ENCODE peak calls at places on chromosomes 2 and 18, in nine cellular contexts. A, M, U, Z, W, G, C, E and B are unnamed samples.

GRCh38 chr2:172461591-172462392 is 34.4 kb downstream of the ITGA6 start:
- DNase-seq in A (peak), M (no peak), U (peak), Z (no peak), W (no peak), G (peak), C (peak), E (peak), B (peak)

GRCh38 chr2:33129661-33130447 is 183.1 kb downstream of the LTBP1 start:
- DNase-seq in A (no peak), M (no peak), U (no peak), Z (no peak), W (no peak), G (no peak), C (no peak), E (no peak), B (no peak)

GRCh38 chr2:176146101-176146500 is 5.2 kb upstream of the HOXD4 start:
- DNase-seq in A (no peak), M (no peak), U (no peak), Z (no peak), W (no peak), G (no peak), C (peak), E (no peak), B (no peak)

GRCh38 chr18:37210781-37211180 is 354.8 kb downstream of the CELF4 start:
- DNase-seq in A (no peak), M (no peak), U (no peak), Z (no peak), W (no peak), G (no peak), C (no peak), E (no peak), B (no peak)

GRCh38 chr2:150088538-150088937 is 398.9 kb downstream of the RND3 start:
- DNase-seq in A (no peak), M (no peak), U (no peak), Z (no peak), W (no peak), G (peak), C (no peak), E (no peak), B (no peak)

GRCh38 chr18:65791753-65792152 is 40.9 kb downstream of the CDH7 start:
- DNase-seq in A (no peak), M (no peak), U (no peak), Z (no peak), W (no peak), G (no peak), C (no peak), E (no peak), B (no peak)

GRCh38 chr2:227921648-227922047 is 50.2 kb downstream of the DAW1 start:
- DNase-seq in A (no peak), M (no peak), U (no peak), Z (no peak), W (no peak), G (no peak), C (no peak), E (no peak), B (no peak)

GRCh38 chr2:189521686-189522434 is 58.7 kb downstream of the SLC40A1 start:
- DNase-seq in A (no peak), M (no peak), U (no peak), Z (no peak), W (no peak), G (peak), C (no peak), E (peak), B (no peak)

GRCh38 chr2:18855027-18855426 is 265.7 kb upstream of the NT5C1B start:
- DNase-seq in A (no peak), M (peak), U (no peak), Z (no peak), W (no peak), G (no peak), C (no peak), E (no peak), B (no peak)
- TF ChIP-seq CTCF in A (no peak), M (peak), U (no peak), Z (peak), W (no peak), G (peak), C (no peak), E (no peak), B (no peak)

DNA sequence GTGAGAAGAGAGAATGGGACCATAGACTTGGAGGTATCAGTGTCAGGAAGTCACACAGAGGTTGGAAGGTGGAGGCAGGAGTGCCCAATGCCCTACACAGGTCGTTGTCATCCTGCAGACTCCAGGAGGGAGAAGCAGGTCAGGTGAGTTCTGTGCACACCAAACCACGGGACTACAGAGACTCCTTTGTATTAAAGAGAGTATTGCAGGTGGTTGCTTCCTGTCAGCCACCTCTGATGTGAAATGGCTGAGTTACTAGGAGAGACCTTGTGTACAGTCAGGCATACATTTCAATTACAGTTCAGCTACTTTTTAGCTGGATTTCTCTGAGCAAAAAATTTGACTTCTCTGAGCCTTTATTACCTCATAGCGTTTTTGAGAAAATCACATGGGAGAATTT is 51.6 kb downstream of the SPP2 start:
- DNase-seq in A (peak), M (peak), U (peak), Z (no peak), W (no peak), G (no peak), C (no peak), E (no peak), B (no peak)
- TF ChIP-seq CTCF in A (peak), M (no peak), U (peak), Z (no peak), W (no peak), G (no peak), C (no peak), E (no peak), B (no peak)

DNA sequence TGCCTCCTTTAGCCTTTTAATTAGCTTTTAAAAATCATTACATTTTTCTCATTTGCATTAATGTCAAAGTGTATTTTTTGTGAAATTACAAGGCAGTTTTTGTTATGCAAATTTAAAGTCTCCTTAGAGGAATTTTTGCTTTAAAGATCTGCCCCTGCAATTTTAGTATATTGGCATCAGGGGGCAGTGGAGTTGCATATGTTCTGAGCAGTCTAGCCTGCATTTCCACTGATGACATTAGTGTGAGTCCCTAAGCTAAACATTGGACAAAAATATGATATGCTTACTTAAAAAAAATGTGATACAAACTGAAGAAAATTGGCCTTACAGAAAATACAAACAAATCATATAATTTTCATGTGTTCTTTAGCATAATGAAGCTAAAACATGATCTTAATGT is 426.5 kb downstream of the SLC4A3 start:
- DNase-seq in A (no peak), M (peak), U (no peak), Z (no peak), W (no peak), G (no peak), C (no peak), E (no peak), B (no peak)
- TF ChIP-seq CTCF in A (no peak), M (peak), U (no peak), Z (no peak), W (no peak), G (no peak), C (no peak), E (no peak), B (peak)

GRCh38 chr2:167333245-167333644 is 445.0 kb downstream of the XIRP2 start:
- DNase-seq in A (no peak), M (no peak), U (no peak), Z (no peak), W (no peak), G (no peak), C (no peak), E (no peak), B (no peak)
- TF ChIP-seq CTCF in A (no peak), M (peak), U (no peak), Z (no peak), W (no peak), G (no peak), C (no peak), E (no peak), B (no peak)

GRCh38 chr2:111698089-111698488 is 185.9 kb downstream of the ANAPC1 start:
- DNase-seq in A (no peak), M (no peak), U (no peak), Z (no peak), W (peak), G (no peak), C (no peak), E (no peak), B (no peak)

GRCh38 chr2:111701266-111701665 is 182.7 kb downstream of the ANAPC1 start:
- DNase-seq in A (peak), M (no peak), U (no peak), Z (no peak), W (peak), G (no peak), C (no peak), E (no peak), B (no peak)

GRCh38 chr2:111697560-111697959 is 186.4 kb downstream of the ANAPC1 start:
- DNase-seq in A (no peak), M (no peak), U (no peak), Z (no peak), W (no peak), G (no peak), C (no peak), E (no peak), B (no peak)

GRCh38 chr2:111701798-111702118 is 182.2 kb downstream of the ANAPC1 start:
- DNase-seq in A (no peak), M (no peak), U (no peak), Z (no peak), W (no peak), G (no peak), C (no peak), E (no peak), B (no peak)

GRCh38 chr2:111698743-111699554 is 185.0 kb downstream of the ANAPC1 start:
- DNase-seq in A (peak), M (peak), U (peak), Z (peak), W (peak), G (peak), C (no peak), E (peak), B (no peak)
- TF ChIP-seq CTCF in A (no peak), M (peak), U (no peak), Z (peak), W (no peak), G (peak), C (no peak), E (peak), B (peak)

GRCh38 chr2:237214281-237214680 is 128.6 kb downstream of the COPS8 start:
- DNase-seq in A (no peak), M (no peak), U (no peak), Z (no peak), W (no peak), G (no peak), C (no peak), E (no peak), B (no peak)
- TF ChIP-seq CTCF in A (no peak), M (no peak), U (no peak), Z (no peak), W (no peak), G (no peak), C (no peak), E (no peak), B (no peak)

GRCh38 chr2:195486987-195487644 is 169.9 kb upstream of the SLC39A10 start:
- DNase-seq in A (peak), M (peak), U (peak), Z (no peak), W (no peak), G (peak), C (no peak), E (peak), B (no peak)

GRCh38 chr2:195486520-195486919 is 170.5 kb upstream of the SLC39A10 start:
- DNase-seq in A (no peak), M (no peak), U (no peak), Z (no peak), W (no peak), G (no peak), C (no peak), E (no peak), B (no peak)

GRCh38 chr2:195490304-195490703 is 166.7 kb upstream of the SLC39A10 start:
- DNase-seq in A (no peak), M (no peak), U (no peak), Z (no peak), W (no peak), G (no peak), C (no peak), E (peak), B (no peak)

GRCh38 chr2:195489101-195489500 is 167.9 kb upstream of the SLC39A10 start:
- DNase-seq in A (no peak), M (no peak), U (no peak), Z (no peak), W (no peak), G (peak), C (no peak), E (no peak), B (no peak)

DNA sequence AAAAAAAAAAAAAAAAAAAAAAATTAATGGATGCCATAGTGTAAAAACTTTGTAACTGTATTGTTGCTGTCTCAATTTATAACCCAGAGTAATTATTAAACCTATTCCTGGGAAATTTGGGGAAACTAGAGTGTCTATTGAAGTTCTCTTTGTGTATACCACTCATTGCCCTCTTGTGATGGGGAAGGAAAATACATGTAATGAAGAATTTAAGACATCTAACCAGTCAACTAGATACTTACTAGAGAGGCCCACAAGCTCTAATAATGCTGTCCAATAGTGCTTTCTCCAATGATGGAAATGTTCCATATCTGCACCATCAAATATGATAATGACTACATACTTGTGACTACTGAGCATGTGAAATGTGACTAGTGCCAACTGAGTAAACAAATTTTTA is 168.5 kb upstream of the SLC39A10 start:
- DNase-seq in A (no peak), M (no peak), U (no peak), Z (no peak), W (no peak), G (no peak), C (no peak), E (no peak), B (no peak)
- TF ChIP-seq CTCF in A (no peak), M (no peak), U (no peak), Z (no peak), W (no peak), G (no peak), C (no peak), E (no peak), B (no peak)

GRCh38 chr18:11387880-11388279 is 221.5 kb upstream of the SLC35G4 start:
- DNase-seq in A (peak), M (peak), U (peak), Z (no peak), W (no peak), G (peak), C (no peak), E (peak), B (peak)
- TF ChIP-seq CTCF in A (peak), M (peak), U (no peak), Z (peak), W (no peak), G (peak), C (no peak), E (peak), B (peak)

GRCh38 chr2:235793163-235793752 is 299.4 kb downstream of the AGAP1 start:
- DNase-seq in A (peak), M (no peak), U (peak), Z (no peak), W (peak), G (no peak), C (no peak), E (no peak), B (no peak)
- TF ChIP-seq CTCF in A (peak), M (peak), U (no peak), Z (peak), W (peak), G (no peak), C (no peak), E (no peak), B (peak)

GRCh38 chr18:76259012-76259568 is 236.0 kb downstream of the ZNF516 start:
- DNase-seq in A (no peak), M (no peak), U (no peak), Z (no peak), W (no peak), G (no peak), C (no peak), E (no peak), B (no peak)
- TF ChIP-seq CTCF in A (no peak), M (no peak), U (no peak), Z (no peak), W (no peak), G (no peak), C (no peak), E (no peak), B (no peak)